ENCODE peak calls at places on chromosomes 13 and 19, in four cellular contexts. X, T, J and A are unnamed samples.

GRCh38 chr13:99659234-99659633 is 158.0 kb downstream of the TM9SF2 start:
- DNase-seq in J (no peak), T (no peak), X (no peak), A (no peak)

GRCh38 chr13:24911135-24911524 is 147.2 kb downstream of the RNF17 start:
- DNase-seq in X (no peak), J (no peak), T (peak; percentile 4), A (peak; percentile 7)

GRCh38 chr19:33040994-33041827 is 23.5 kb downstream of the RHPN2 start:
- DNase-seq in X (no peak), J (peak; percentile 50), T (peak; percentile 100), A (no peak)

GRCh38 chr19:49820125-49820524 is 2.0 kb downstream of the MED25 start:
- DNase-seq in J (peak; percentile 47), X (no peak), T (no peak), A (no peak)

GRCh38 chr13:90868321-90868920 is 479.1 kb upstream of the MIR17HG start:
- DNase-seq in J (no peak), T (no peak), X (no peak), A (no peak)

GRCh38 chr19:1672038-1672768 is 19.8 kb upstream of the TCF3 start:
- DNase-seq in J (no peak), X (no peak), T (peak; percentile 31), A (no peak)

GRCh38 chr19:1847684-1848398 is 442 bp downstream of the REXO1 start:
- DNase-seq in T (no peak), J (no peak), X (no peak), A (no peak)

GRCh38 chr19:46731007-46731501 is 14.1 kb upstream of the PRKD2 start:
- DNase-seq in T (peak; percentile 63), X (no peak), J (peak; percentile 46), A (peak; percentile 89)

GRCh38 chr13:105144936-105145335 is 1390.5 kb downstream of the EFNB2 start:
- DNase-seq in T (no peak), X (no peak), J (no peak), A (no peak)

GRCh38 chr13:84400711-84401110 is 518.4 kb upstream of the SLITRK1 start:
- DNase-seq in J (no peak), T (no peak), X (no peak), A (peak; percentile 20)

GRCh38 chr19:18839465-18840287 is 7.9 kb downstream of the UPF1 start:
- DNase-seq in J (peak; percentile 61), X (no peak), T (no peak), A (peak; percentile 96)

GRCh38 chr19:10724573-10725071 is 6.7 kb downstream of the DNM2 start:
- DNase-seq in J (no peak), X (no peak), T (no peak), A (no peak)

GRCh38 chr19:16541526-16542044 is 652 bp downstream of the CHERP start:
- DNase-seq in X (no peak), T (no peak), J (no peak), A (no peak)

GRCh38 chr13:109412232-109412935 is 374.0 kb downstream of the IRS2 start:
- DNase-seq in T (peak; percentile 31), J (peak; percentile 34), X (peak; percentile 61), A (no peak)

GRCh38 chr19:50602089-50602422 is 33.8 kb upstream of the LRRC4B start:
- DNase-seq in T (no peak), X (no peak), J (no peak), A (no peak)

GRCh38 chr19:5250127-5250659 is 90.4 kb downstream of the PTPRS start:
- DNase-seq in X (no peak), J (no peak), T (no peak), A (no peak)

GRCh38 chr19:11138659-11139526 is 16.7 kb downstream of the SPC24 start:
- DNase-seq in X (peak; percentile 84), J (peak; percentile 68), T (peak; percentile 69), A (peak; percentile 77)

GRCh38 chr13:54305377-54305776 is 1276.8 kb downstream of the OLFM4 start:
- DNase-seq in X (no peak), J (no peak), T (no peak), A (no peak)

GRCh38 chr13:31119966-31120733 is 41.6 kb downstream of the HSPH1 start:
- DNase-seq in T (no peak), X (no peak), J (no peak), A (no peak)

GRCh38 chr13:80338781-80339577 is 1.9 kb downstream of the SPRY2 start:
- DNase-seq in X (peak; percentile 54), T (no peak), J (peak; percentile 61), A (peak; percentile 57)

GRCh38 chr13:60410299-60410698 is 13.3 kb downstream of the TDRD3 start:
- DNase-seq in J (no peak), X (no peak), T (no peak), A (no peak)

GRCh38 chr19:2089001-2089711 is 7.0 kb downstream of the MOB3A start:
- DNase-seq in J (no peak), T (no peak), X (no peak), A (no peak)

GRCh38 chr13:109707044-109707794 is 79.2 kb downstream of the IRS2 start:
- DNase-seq in T (no peak), J (no peak), X (no peak), A (no peak)

GRCh38 chr13:105573134-105573533 is 962.3 kb downstream of the EFNB2 start:
- DNase-seq in X (no peak), T (no peak), J (no peak), A (no peak)

GRCh38 chr13:59441596-59442280 is 722.0 kb downstream of the DIAPH3 start:
- DNase-seq in T (no peak), J (no peak), X (no peak), A (no peak)

GRCh38 chr19:3692141-3693029 is 7.9 kb downstream of the PIP5K1C start:
- DNase-seq in J (no peak), T (no peak), X (no peak), A (no peak)

GRCh38 chr19:48830965-48831364 is 5.3 kb downstream of the HSD17B14 start:
- DNase-seq in X (no peak), T (no peak), J (no peak), A (no peak)

GRCh38 chr19:46618670-46619231 is 6.1 kb downstream of the PTGIR start:
- DNase-seq in T (no peak), X (no peak), J (peak; percentile 63), A (no peak)

GRCh38 chr19:42469311-42470239 is 26.8 kb upstream of the CXCL17 start:
- DNase-seq in J (no peak), X (no peak), T (no peak), A (no peak)

GRCh38 chr19:42468273-42468796 is 25.6 kb upstream of the CXCL17 start:
- DNase-seq in J (no peak), T (no peak), X (no peak), A (peak; percentile 89)

GRCh38 chr19:42467437-42467760 is 24.7 kb upstream of the CXCL17 start:
- DNase-seq in J (no peak), X (no peak), T (no peak), A (no peak)

GRCh38 chr19:42466521-42467436 is 24.0 kb upstream of the CXCL17 start:
- DNase-seq in T (no peak), X (no peak), J (no peak), A (no peak)

GRCh38 chr19:42465827-42466280 is 23.1 kb upstream of the CXCL17 start:
- DNase-seq in J (no peak), T (no peak), X (no peak), A (no peak)
- TF ChIP-seq POLR2A in J (no peak), T (no peak), X (no peak), A (no peak)

DNA sequence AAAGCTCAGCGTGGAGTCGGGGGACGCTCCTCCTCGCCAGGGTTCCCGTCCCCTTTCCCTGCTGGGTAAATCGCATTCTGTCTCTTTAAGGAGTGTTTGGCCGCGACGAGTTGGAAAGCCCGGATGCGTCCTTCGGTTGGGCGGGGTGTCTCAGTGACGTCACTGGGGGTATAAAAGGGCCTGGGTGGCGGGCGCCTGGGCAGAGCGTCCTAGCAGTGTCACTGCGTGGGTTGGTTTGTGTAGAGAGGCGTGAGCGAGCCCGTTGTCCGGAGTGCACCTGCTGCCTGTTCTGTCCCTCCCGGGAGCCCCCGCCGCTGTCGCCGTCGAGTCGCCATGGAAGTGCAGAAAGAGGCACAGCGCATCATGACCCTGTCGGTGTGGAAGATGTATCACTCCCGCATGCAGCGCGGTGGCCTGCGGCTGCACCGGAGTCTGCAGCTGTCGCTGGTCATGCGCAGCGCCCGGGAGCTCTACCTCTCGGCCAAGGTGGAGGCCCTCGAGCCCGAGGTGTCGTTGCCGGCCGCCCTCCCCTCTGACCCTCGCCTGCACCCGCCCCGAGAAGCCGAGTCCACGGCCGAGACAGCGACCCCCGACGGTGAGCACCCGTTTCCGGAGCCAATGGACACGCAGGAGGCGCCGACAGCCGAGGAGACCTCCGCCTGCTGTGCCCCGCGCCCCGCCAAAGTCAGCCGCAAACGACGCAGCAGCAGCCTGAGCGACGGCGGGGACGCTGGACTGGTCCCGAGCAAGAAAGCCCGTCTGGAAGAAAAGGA is 2.8 kb downstream of the IER2 start:
- DNase-seq in X (peak; percentile 96), J (peak; percentile 97), T (peak; percentile 77), A (peak; percentile 69)
- TF ChIP-seq POLR2A in X (peak; percentile 100), J (peak; percentile 100), T (peak; percentile 99), A (peak; percentile 100)

DNA sequence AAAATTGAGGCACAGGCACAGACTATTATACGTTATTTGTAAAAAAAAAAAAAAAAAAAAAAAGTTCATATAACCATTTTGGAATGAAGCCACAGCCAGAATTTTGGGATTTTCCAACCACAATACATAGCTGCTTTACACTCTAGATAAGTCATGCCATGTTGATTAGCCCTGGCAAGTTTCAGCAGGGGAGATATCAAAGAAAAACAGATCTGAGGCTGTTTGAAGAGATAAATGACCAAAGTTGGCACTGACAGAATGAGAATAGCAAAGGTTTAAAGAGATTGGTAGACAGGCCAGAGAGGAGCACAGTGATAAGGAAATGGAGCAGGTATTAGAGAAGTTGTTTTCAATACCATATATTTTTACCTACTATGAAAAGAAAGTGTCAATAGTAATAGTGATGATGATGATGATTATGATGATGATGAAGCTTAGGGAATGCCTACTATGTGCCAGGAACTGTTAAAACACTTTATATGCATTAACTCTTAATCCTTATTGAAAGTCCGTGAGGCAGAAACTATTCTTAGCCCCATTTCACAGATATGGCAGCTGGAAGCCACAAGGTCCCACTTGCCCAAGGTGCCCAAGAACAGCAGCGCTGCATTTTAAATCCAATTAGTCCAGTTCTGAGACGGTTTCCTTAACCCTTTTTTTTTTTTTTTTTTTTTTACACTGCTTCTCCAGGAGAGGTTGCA is 105.5 kb downstream of the MBNL2 start:
- DNase-seq in J (no peak), X (no peak), T (no peak), A (no peak)
- TF ChIP-seq POLR2A in J (no peak), X (no peak), T (no peak), A (no peak)

DNA sequence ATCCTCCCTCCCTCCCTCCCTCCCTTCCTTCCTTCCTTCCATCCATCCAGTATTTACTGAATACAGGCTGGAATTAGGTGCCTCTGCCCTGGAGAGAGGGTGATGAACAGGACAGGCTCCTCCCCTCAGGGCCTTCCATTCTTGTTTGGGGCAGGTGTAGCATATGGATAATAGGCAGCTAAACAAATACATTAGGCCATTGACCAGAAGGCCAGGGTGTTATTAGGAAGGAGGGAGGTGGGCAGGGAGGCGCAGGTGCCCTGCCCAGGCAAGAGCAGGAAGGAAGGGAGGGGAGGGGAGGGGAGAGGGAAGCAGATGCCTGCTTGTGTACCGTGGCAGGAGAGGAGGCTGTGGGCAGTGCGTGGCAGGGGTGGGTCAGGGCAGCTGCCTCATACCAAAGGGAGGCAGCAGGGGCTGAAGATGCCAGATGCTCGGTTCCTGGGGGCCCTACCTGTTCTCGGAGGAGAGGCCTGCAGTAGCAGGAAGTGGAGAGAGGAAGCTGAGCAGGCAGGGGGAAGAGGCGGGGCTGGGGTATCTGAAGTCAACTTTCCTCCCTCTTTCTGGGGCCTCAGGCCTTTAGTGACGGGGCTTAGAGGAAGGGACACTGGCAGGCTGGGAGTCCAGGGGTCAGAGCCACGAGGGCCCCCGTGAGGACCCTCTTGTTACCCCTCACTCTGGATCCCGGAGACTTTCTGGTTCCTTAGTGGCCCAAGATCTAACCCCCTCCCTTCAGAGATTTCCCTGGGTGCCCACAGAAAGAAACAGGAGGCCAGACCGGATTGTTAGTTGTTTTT is at the start of gene RINL:
- DNase-seq in J (peak; percentile 46), X (no peak), T (no peak), A (no peak)
- TF ChIP-seq POLR2A in J (no peak), X (no peak), T (no peak), A (no peak)